ENCODE peak calls at places on chromosome 14, in seven cellular contexts. R, A, W, U, F, V and L are unnamed samples.

GRCh38 chr14:67457782-67458181 is 30.7 kb downstream of the TMEM229B start:
- DNase-seq in W (no peak), R (peak; percentile 43), V (no peak), F (no peak), A (no peak), U (no peak), L (no peak)

GRCh38 chr14:73125746-73126145 is 10.6 kb upstream of the PSEN1 start:
- DNase-seq in W (no peak), R (no peak), A (no peak), U (no peak), V (no peak), F (no peak), L (no peak)

GRCh38 chr14:101587403-101587998 is 26.2 kb downstream of the DIO3 start:
- DNase-seq in W (no peak), A (no peak), R (no peak), V (no peak), F (peak; percentile 50), U (no peak), L (no peak)

GRCh38 chr14:68369289-68369925 is 423.5 kb downstream of the ZFP36L1 start:
- DNase-seq in A (no peak), R (no peak), U (no peak), F (no peak), V (no peak), W (no peak), L (no peak)

GRCh38 chr14:23910081-23910875 is 43.3 kb upstream of the DHRS4 start:
- DNase-seq in W (peak; percentile 80), U (no peak), F (no peak), V (no peak), A (peak; percentile 64), R (no peak), L (peak; percentile 40)

GRCh38 chr14:80678436-80678835 is 263.1 kb downstream of the CEP128 start:
- DNase-seq in V (no peak), R (no peak), F (no peak), U (no peak), W (no peak), A (peak; percentile 48), L (no peak)

GRCh38 chr14:101719708-101720107 is 41.8 kb upstream of the PPP2R5C start:
- DNase-seq in U (no peak), V (no peak), A (no peak), W (no peak), F (no peak), R (no peak), L (no peak)

GRCh38 chr14:28719130-28719529 is 47.5 kb upstream of the FOXG1 start:
- DNase-seq in A (peak; percentile 1), R (no peak), W (no peak), F (no peak), U (no peak), V (no peak), L (no peak)

GRCh38 chr14:32453857-32454810 is 125.0 kb downstream of the AKAP6 start:
- DNase-seq in R (no peak), U (no peak), V (no peak), A (no peak), F (no peak), W (no peak), L (no peak)

GRCh38 chr14:104940526-104941150 is 16.0 kb downstream of the PLD4 start:
- DNase-seq in W (peak; percentile 41), F (peak; percentile 54), R (no peak), V (no peak), U (no peak), A (no peak), L (no peak)

GRCh38 chr14:97771340-97772045 is 974.3 kb downstream of the VRK1 start:
- DNase-seq in V (no peak), R (no peak), W (no peak), F (no peak), U (no peak), A (peak; percentile 12), L (no peak)